ENCODE peak calls at places on chromosomes 6 and 20, in four cellular contexts. B is mesendoderm, Y is H9, K is HCT116. Z is an unnamed sample. For H3K4me1, the result is how much of the 10 kb centered on the place peaks cover.

GRCh38 chr6:131372535-131372934 is 200.5 kb upstream of the ARG1 start:
- DNase-seq in B (no peak), Y (no peak), K (no peak), Z (no peak)

GRCh38 chr6:89944826-89945407 is 50.6 kb downstream of the GJA10 start:
- DNase-seq in Y (no peak), B (no peak), K (peak), Z (no peak)

GRCh38 chr6:130749402-130749801 is 77.8 kb upstream of the SMLR1 start:
- DNase-seq in B (peak), K (no peak), Y (peak), Z (peak)

GRCh38 chr6:69867075-69867911 is 937 bp downstream of the COL19A1 start:
- DNase-seq in Y (peak), K (no peak), B (peak), Z (no peak)

GRCh38 chr20:50572922-50573777 is 63.0 kb downstream of the PTPN1 start:
- DNase-seq in K (no peak), B (no peak), Y (no peak), Z (no peak)

GRCh38 chr20:40675599-40676221 is 13.3 kb downstream of the MAFB start:
- DNase-seq in Y (no peak), B (no peak), K (no peak), Z (no peak)

GRCh38 chr6:144969873-144970272 is 684.7 kb downstream of the UTRN start:
- DNase-seq in Y (no peak), B (no peak), K (no peak), Z (no peak)

GRCh38 chr6:168188310-168188973 is 109.4 kb upstream of the FRMD1 start:
- DNase-seq in Y (peak), K (no peak), B (no peak), Z (no peak)

GRCh38 chr6:21744321-21744720 is 150.8 kb downstream of the SOX4 start:
- DNase-seq in Y (no peak), B (no peak), K (no peak), Z (no peak)
- H3K4me1 ChIP-seq in Y (under half), B (under half), K (under half), Z (under half)

GRCh38 chr20:24786646-24787045 is 162.4 kb upstream of the CST7 start:
- DNase-seq in B (no peak), Y (no peak), K (no peak), Z (no peak)
- H3K9ac ChIP-seq in B (no peak), Y (no peak), K (no peak), Z (no peak)

DNA sequence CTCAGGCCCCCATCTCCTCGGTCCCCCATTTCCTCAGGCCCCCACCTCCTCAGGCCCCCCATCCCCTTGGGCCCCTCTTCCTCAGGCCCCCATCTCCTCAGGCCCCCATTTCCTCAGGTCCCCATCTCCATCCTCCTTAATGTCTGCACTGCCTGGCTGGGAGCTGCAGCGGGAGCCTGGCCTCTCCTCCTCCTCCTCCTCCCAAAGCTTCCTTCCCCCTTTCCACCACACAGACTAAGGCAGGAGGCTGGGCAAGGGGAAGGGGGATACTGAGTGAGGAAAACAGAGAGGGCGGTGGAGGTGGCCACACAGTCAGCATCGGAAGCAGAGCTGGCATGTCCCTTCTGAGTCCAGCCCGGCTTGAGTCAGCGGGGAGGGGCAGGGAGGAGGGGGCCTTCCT is 122.6 kb upstream of the RPS6KA2 start:
- DNase-seq in Y (no peak), K (no peak), B (no peak), Z (no peak)
- H3K4me1 ChIP-seq in Y (under half), K (under half), B (under half), Z (under half)

GRCh38 chr20:13934992-13935894 is 55.2 kb downstream of the SEL1L2 start:
- DNase-seq in B (no peak), Y (no peak), K (no peak), Z (no peak)
- H3K9ac ChIP-seq in B (no peak), Y (no peak), K (no peak), Z (no peak)

GRCh38 chr6:120556491-120556890 is 777.8 kb downstream of the TBC1D32 start:
- DNase-seq in Y (no peak), B (no peak), K (no peak), Z (no peak)
- H3K4me1 ChIP-seq in Y (under half), B (under half), K (under half), Z (under half)

DNA sequence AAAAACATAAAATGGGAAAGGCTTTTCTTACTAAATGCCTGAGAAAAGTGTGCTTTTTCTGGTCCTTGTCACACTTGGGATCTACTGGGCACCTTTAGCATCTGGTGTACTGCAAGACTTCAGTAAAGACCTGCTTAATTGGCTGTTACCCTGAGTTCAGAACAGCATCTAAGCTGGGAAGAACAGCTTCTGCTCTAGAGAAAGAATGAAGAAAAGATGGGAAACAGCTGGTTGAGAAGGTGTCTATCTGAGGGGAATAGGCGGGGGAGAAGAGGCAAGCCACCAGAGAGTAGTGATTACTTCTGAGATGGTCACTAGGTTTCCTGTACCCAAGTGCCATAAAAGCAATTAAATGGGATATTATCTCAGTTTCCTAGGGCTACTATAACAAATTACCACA is 128.2 kb upstream of the SPACA1 start:
- DNase-seq in K (no peak), Y (no peak), B (no peak), Z (no peak)
- H3K9ac ChIP-seq in K (no peak), Y (no peak), B (no peak), Z (no peak)

GRCh38 chr20:44233436-44234016 is 13.6 kb upstream of the GDAP1L1 start:
- DNase-seq in B (no peak), Y (no peak), K (no peak), Z (no peak)
- H3K4me1 ChIP-seq in B (under half), Y (under half), K (under half), Z (under half)

GRCh38 chr20:49566401-49566800 is 1.5 kb downstream of the PTGIS start:
- DNase-seq in K (no peak), Y (no peak), B (no peak), Z (no peak)
- H3K9ac ChIP-seq in K (no peak), Y (no peak), B (no peak), Z (no peak)

Z was measured in DND-41.